ENCODE peak calls at places on chromosomes 16 and 17, in ten cellular contexts. N is psoas muscle; A is CD4-positive, alpha-beta memory T cell; I is IMR-90; K is aorta; W is A549; L is effector memory CD4-positive, alpha-beta T cell; G is neural progenitor cell; C is gastrocnemius medialis; P is GM23338. Z is an unnamed sample.

GRCh38 chr17:72514888-72515287 is 394.1 kb downstream of the SOX9 start:
- DNase-seq in I (peak; percentile 86), N (no peak), L (no peak), G (no peak), W (no peak), K (no peak), C (no peak), A (no peak), P (no peak), Z (no peak)

GRCh38 chr17:7146115-7146514 is 31.5 kb upstream of the ASGR2 start:
- DNase-seq in N (no peak), G (peak; percentile 64), L (no peak), I (no peak), A (no peak), K (no peak), C (no peak), P (peak; percentile 74), W (no peak), Z (no peak)

GRCh38 chr16:67940436-67941089 is 3.4 kb downstream of the LCAT start:
- DNase-seq in W (no peak), L (no peak), N (no peak), P (no peak), C (no peak), I (no peak), A (no peak), K (no peak), G (no peak), Z (no peak)

GRCh38 chr17:58710948-58711552 is 18.6 kb downstream of the RAD51C start:
- DNase-seq in G (peak; percentile 83), P (peak; percentile 90), W (peak; percentile 71), N (no peak), C (no peak), A (peak; percentile 37), K (no peak), L (peak; percentile 2), I (peak; percentile 69), Z (peak; percentile 24)

GRCh38 chr17:4572131-4572530 is 11.8 kb upstream of the GGT6 start:
- DNase-seq in I (no peak), L (no peak), P (no peak), A (no peak), N (no peak), W (no peak), C (no peak), K (no peak), G (no peak), Z (no peak)

GRCh38 chr17:32807577-32807976 is 69.3 kb downstream of the MYO1D start:
- DNase-seq in A (no peak), I (no peak), P (no peak), G (no peak), W (no peak), C (no peak), L (no peak), K (no peak), N (no peak), Z (no peak)

GRCh38 chr16:805474-805873 is 4.9 kb upstream of the GNG13 start:
- DNase-seq in I (no peak), L (no peak), W (no peak), G (no peak), N (no peak), K (no peak), A (no peak), P (no peak), C (no peak), Z (no peak)

GRCh38 chr17:42346473-42346872 is 41.8 kb downstream of the STAT3 start:
- DNase-seq in N (no peak), L (no peak), K (no peak), C (no peak), I (no peak), G (no peak), W (no peak), P (no peak), A (no peak), Z (no peak)

DNA sequence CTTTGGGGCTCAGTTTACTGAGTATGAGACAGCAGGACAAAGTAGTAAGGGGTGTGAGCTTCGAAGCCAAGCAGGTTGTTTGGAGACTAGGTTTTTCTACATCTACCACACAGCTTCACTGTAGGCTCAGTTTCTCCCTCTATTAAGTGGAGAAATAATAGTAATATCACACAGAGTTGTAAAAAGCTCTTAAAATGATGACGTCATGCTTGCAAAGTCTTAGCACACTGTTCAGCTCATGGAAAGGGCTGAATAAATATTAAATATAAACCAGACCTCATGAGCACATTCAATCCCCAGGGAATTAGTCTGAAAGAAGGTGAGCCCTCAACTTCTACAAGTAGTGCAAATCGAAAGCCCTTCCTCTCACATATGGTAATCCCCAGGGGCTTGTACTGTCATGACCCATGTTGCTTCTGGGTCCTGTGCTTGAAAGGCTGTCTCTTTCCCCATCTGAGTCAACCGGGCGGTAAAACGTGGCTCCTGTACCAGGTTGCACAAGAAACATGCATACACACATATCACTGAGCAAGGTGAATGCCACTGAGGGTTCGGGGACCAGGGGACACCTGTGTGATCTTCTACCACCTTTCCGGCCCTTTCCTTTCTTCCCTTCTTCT is 384.4 kb downstream of the CDH13 start:
- DNase-seq in W (no peak), I (no peak), K (no peak), L (no peak), C (no peak), G (no peak), N (no peak), P (no peak), A (no peak), Z (no peak)
- H3K4me1 ChIP-seq in W (no peaks in the 10 kb centered on the region), I (peaks cover 2% of the 10 kb centered on the region), K (peaks cover 8% of the 10 kb centered on the region), L (no peaks in the 10 kb centered on the region), C (no peaks in the 10 kb centered on the region), G (no peaks in the 10 kb centered on the region), N (no peaks in the 10 kb centered on the region), P (no peaks in the 10 kb centered on the region), A (no peaks in the 10 kb centered on the region), Z (no peaks in the 10 kb centered on the region)

GRCh38 chr16:2856686-2857450 is 1.1 kb downstream of the PRSS22 start:
- DNase-seq in L (no peak), I (no peak), K (no peak), A (no peak), N (no peak), C (no peak), W (no peak), G (no peak), P (no peak), Z (no peak)

GRCh38 chr16:2855536-2855935 is 2.4 kb downstream of the PRSS22 start:
- DNase-seq in C (no peak), K (no peak), I (no peak), W (no peak), N (no peak), P (no peak), A (no peak), L (no peak), G (no peak), Z (no peak)

GRCh38 chr16:2857451-2858244 is at the start of gene PRSS22:
- DNase-seq in L (no peak), N (no peak), I (peak; percentile 13), A (no peak), C (no peak), K (no peak), G (peak; percentile 38), W (no peak), P (peak; percentile 80), Z (no peak)

GRCh38 chr16:2854700-2855309 is 3.2 kb downstream of the PRSS22 start:
- DNase-seq in I (no peak), K (no peak), C (no peak), P (peak; percentile 71), N (no peak), G (no peak), A (no peak), W (no peak), L (no peak), Z (no peak)

GRCh38 chr16:2856061-2856670 is 1.8 kb downstream of the PRSS22 start:
- DNase-seq in G (no peak), I (no peak), C (no peak), W (peak; percentile 49), L (peak; percentile 23), A (no peak), K (no peak), N (no peak), P (peak; percentile 68), Z (no peak)
- H3K4me3 ChIP-seq in G (no peak overlapping the region), I (no peak overlapping the region), C (no peak overlapping the region), W (no peak overlapping the region), L (no peak overlapping the region), A (no peak overlapping the region), K (no peak overlapping the region), N (no peak overlapping the region), P (no peak overlapping the region), Z (no peak overlapping the region)

DNA sequence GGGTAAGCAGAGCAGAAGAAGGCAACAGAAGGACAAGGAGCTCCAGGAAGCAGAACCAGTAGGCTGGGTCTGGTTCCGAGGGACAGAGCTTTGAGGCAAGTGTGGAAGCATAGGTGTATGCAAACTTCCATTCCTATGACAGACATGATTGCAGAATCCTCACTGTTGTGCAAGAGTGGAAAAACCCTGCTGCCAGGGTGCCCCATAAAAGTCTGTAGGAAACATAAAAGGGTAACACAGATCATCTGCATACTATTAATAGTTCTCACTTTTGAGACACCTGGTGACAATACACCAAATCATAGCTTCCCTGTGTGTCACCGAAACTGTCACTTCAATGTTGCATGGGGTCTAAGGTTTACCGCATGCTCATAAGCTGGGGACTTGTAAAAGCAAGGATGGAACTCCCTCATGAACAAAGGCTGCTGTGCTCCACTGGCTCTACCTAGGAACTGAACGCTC is 39.7 kb downstream of the ARHGAP17 start:
- DNase-seq in I (peak; percentile 66), K (no peak), C (no peak), G (no peak), N (no peak), W (peak; percentile 19), A (no peak), L (no peak), P (no peak), Z (no peak)
- H3K4me1 ChIP-seq in I (peaks cover 27% of the 10 kb centered on the region), K (no peaks in the 10 kb centered on the region), C (peaks cover 81% of the 10 kb centered on the region), G (no peaks in the 10 kb centered on the region), N (peaks cover 51% of the 10 kb centered on the region), W (peaks cover 48% of the 10 kb centered on the region), A (peaks cover 33% of the 10 kb centered on the region), L (peaks cover 3% of the 10 kb centered on the region), P (peaks cover 23% of the 10 kb centered on the region), Z (peaks cover 13% of the 10 kb centered on the region)

GRCh38 chr17:16496820-16497489 is 5.0 kb upstream of the LRRC75A start:
- DNase-seq in K (no peak), N (no peak), C (no peak), W (no peak), G (no peak), L (no peak), I (no peak), A (no peak), P (peak; percentile 42), Z (no peak)

GRCh38 chr17:16493470-16494048 is 1.6 kb upstream of the LRRC75A start:
- DNase-seq in N (no peak), G (no peak), P (no peak), K (no peak), I (no peak), W (no peak), L (no peak), A (no peak), C (no peak), Z (no peak)

GRCh38 chr17:16495980-16496819 is 4.2 kb upstream of the LRRC75A start:
- DNase-seq in A (no peak), G (no peak), W (no peak), K (no peak), P (no peak), C (no peak), L (no peak), I (no peak), N (no peak), Z (no peak)

GRCh38 chr17:16492613-16493290 is 759 bp upstream of the LRRC75A start:
- DNase-seq in A (no peak), C (no peak), G (no peak), I (no peak), K (no peak), P (peak; percentile 59), W (no peak), N (no peak), L (no peak), Z (no peak)

DNA sequence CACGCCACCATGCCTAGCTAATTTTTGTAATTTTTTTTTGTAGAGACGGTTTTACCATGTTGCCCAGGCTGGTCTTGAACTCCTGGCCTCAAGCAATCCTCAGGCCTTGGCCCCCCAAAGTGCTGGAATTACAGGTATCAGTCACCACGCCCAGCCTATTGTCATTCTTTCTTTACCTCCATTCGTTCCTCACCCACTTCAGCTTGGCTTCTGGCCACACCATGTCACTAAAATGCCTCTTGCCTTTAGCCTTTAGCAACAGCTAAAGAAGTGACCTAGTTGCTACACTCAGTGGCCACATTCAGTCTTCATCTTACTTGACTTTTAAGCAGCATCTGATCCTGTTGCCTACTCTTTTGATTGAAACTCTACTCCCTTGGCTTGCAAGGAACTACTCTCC is 3.6 kb upstream of the LRRC75A start:
- DNase-seq in N (no peak), A (no peak), W (no peak), G (no peak), P (no peak), I (no peak), K (no peak), L (no peak), C (no peak), Z (no peak)
- H3K4me3 ChIP-seq in N (no peak overlapping the region), A (no peak overlapping the region), W (no peak overlapping the region), G (no peak overlapping the region), P (no peak overlapping the region), I (no peak overlapping the region), K (no peak overlapping the region), L (no peak overlapping the region), C (no peak overlapping the region), Z (no peak overlapping the region)

Z was measured in CD8-positive, alpha-beta memory T cell.